ENCODE peak calls at places on chromosomes 3 and 15, in nine cellular contexts. One of them, this sample, is unnamed.

GRCh38 chr3:155032918-155033317 is 47.2 kb upstream of the MME start:
- DNase-seq in GM10248: no peak
- DNase-seq in heart left ventricle: no peak
- DNase-seq in neural progenitor cell: no peak
- DNase-seq in ascending aorta: no peak
- DNase-seq in HFF-Myc: peak
- DNase-seq in NB4: peak
- DNase-seq in GM06990: no peak
- DNase-seq in WTC11: no peak
- DNase-seq in this sample: no peak

GRCh38 chr3:53103566-53104296 is 26.5 kb downstream of the RFT1 start:
- DNase-seq in neural progenitor cell: no peak
- DNase-seq in HFF-Myc: no peak
- DNase-seq in heart left ventricle: no peak
- DNase-seq in NB4: peak
- DNase-seq in ascending aorta: no peak
- DNase-seq in WTC11: no peak
- DNase-seq in GM06990: no peak
- DNase-seq in GM10248: no peak
- DNase-seq in this sample: no peak

GRCh38 chr3:76198086-76198485 is 412.7 kb upstream of the ZNF717 start:
- DNase-seq in WTC11: peak
- DNase-seq in GM06990: no peak
- DNase-seq in neural progenitor cell: no peak
- DNase-seq in ascending aorta: no peak
- DNase-seq in heart left ventricle: no peak
- DNase-seq in NB4: no peak
- DNase-seq in GM10248: no peak
- DNase-seq in HFF-Myc: no peak
- DNase-seq in this sample: no peak

GRCh38 chr3:179446501-179446900 is 4.8 kb downstream of the GNB4 start:
- DNase-seq in neural progenitor cell: peak
- DNase-seq in heart left ventricle: no peak
- DNase-seq in GM06990: no peak
- DNase-seq in WTC11: no peak
- DNase-seq in ascending aorta: no peak
- DNase-seq in HFF-Myc: no peak
- DNase-seq in GM10248: no peak
- DNase-seq in NB4: peak
- DNase-seq in this sample: no peak

GRCh38 chr15:43190178-43190577 is 5.0 kb downstream of the CCNDBP1 start:
- DNase-seq in GM06990: no peak
- DNase-seq in WTC11: no peak
- DNase-seq in ascending aorta: no peak
- DNase-seq in NB4: no peak
- DNase-seq in GM10248: no peak
- DNase-seq in neural progenitor cell: no peak
- DNase-seq in heart left ventricle: peak
- DNase-seq in HFF-Myc: no peak
- DNase-seq in this sample: no peak

GRCh38 chr3:118943597-118943996 is 91.0 kb downstream of the IGSF11 start:
- DNase-seq in GM06990: no peak
- DNase-seq in WTC11: no peak
- DNase-seq in heart left ventricle: no peak
- DNase-seq in ascending aorta: no peak
- DNase-seq in GM10248: no peak
- DNase-seq in NB4: no peak
- DNase-seq in HFF-Myc: no peak
- DNase-seq in neural progenitor cell: no peak
- DNase-seq in this sample: no peak

GRCh38 chr15:37698679-37699078 is 235.8 kb upstream of the TMCO5A start:
- DNase-seq in GM06990: no peak
- DNase-seq in WTC11: no peak
- DNase-seq in NB4: peak
- DNase-seq in GM10248: no peak
- DNase-seq in HFF-Myc: no peak
- DNase-seq in neural progenitor cell: no peak
- DNase-seq in ascending aorta: no peak
- DNase-seq in heart left ventricle: no peak
- DNase-seq in this sample: no peak

GRCh38 chr3:127750226-127751031 is 71.9 kb downstream of the MGLL start:
- DNase-seq in ascending aorta: no peak
- DNase-seq in GM06990: peak
- DNase-seq in HFF-Myc: no peak
- DNase-seq in heart left ventricle: no peak
- DNase-seq in NB4: peak
- DNase-seq in GM10248: no peak
- DNase-seq in WTC11: no peak
- DNase-seq in neural progenitor cell: no peak
- DNase-seq in this sample: no peak

GRCh38 chr15:88482263-88482662 is 14.8 kb downstream of the MRPS11 start:
- DNase-seq in HFF-Myc: no peak
- DNase-seq in GM10248: no peak
- DNase-seq in neural progenitor cell: no peak
- DNase-seq in heart left ventricle: no peak
- DNase-seq in NB4: no peak
- DNase-seq in ascending aorta: no peak
- DNase-seq in GM06990: no peak
- DNase-seq in WTC11: no peak
- DNase-seq in this sample: no peak

GRCh38 chr3:40130721-40131120 is 178.8 kb upstream of the EIF1B start:
- DNase-seq in heart left ventricle: no peak
- DNase-seq in WTC11: no peak
- DNase-seq in ascending aorta: no peak
- DNase-seq in NB4: no peak
- DNase-seq in HFF-Myc: no peak
- DNase-seq in GM06990: no peak
- DNase-seq in neural progenitor cell: no peak
- DNase-seq in GM10248: no peak
- DNase-seq in this sample: no peak

GRCh38 chr3:70973558-70973957 is 610.0 kb downstream of the FOXP1 start:
- DNase-seq in GM10248: no peak
- DNase-seq in NB4: peak
- DNase-seq in neural progenitor cell: no peak
- DNase-seq in WTC11: no peak
- DNase-seq in HFF-Myc: no peak
- DNase-seq in heart left ventricle: no peak
- DNase-seq in ascending aorta: no peak
- DNase-seq in GM06990: no peak
- DNase-seq in this sample: no peak

GRCh38 chr15:67149859-67150824 is 84.7 kb downstream of the SMAD3 start:
- DNase-seq in GM10248: peak
- DNase-seq in HFF-Myc: peak
- DNase-seq in neural progenitor cell: peak
- DNase-seq in NB4: peak
- DNase-seq in heart left ventricle: peak
- DNase-seq in ascending aorta: peak
- DNase-seq in WTC11: peak
- DNase-seq in GM06990: no peak
- DNase-seq in this sample: peak

GRCh38 chr3:115680802-115681345 is 57.6 kb downstream of the GAP43 start:
- DNase-seq in NB4: no peak
- DNase-seq in neural progenitor cell: no peak
- DNase-seq in GM06990: no peak
- DNase-seq in GM10248: no peak
- DNase-seq in HFF-Myc: no peak
- DNase-seq in WTC11: no peak
- DNase-seq in ascending aorta: no peak
- DNase-seq in heart left ventricle: no peak
- DNase-seq in this sample: no peak

GRCh38 chr15:73341886-73342600 is 26.7 kb downstream of the HCN4 start:
- DNase-seq in GM06990: no peak
- DNase-seq in WTC11: no peak
- DNase-seq in GM10248: no peak
- DNase-seq in heart left ventricle: peak
- DNase-seq in NB4: no peak
- DNase-seq in ascending aorta: no peak
- DNase-seq in neural progenitor cell: no peak
- DNase-seq in HFF-Myc: no peak
- DNase-seq in this sample: no peak

GRCh38 chr15:70412717-70413266 is 315.1 kb upstream of the TLE3 start:
- DNase-seq in ascending aorta: no peak
- DNase-seq in NB4: no peak
- DNase-seq in GM06990: no peak
- DNase-seq in GM10248: no peak
- DNase-seq in HFF-Myc: no peak
- DNase-seq in neural progenitor cell: no peak
- DNase-seq in WTC11: no peak
- DNase-seq in heart left ventricle: no peak
- DNase-seq in this sample: no peak

GRCh38 chr3:30273304-30274072 is 332.9 kb upstream of the TGFBR2 start:
- DNase-seq in GM06990: no peak
- DNase-seq in WTC11: no peak
- DNase-seq in NB4: no peak
- DNase-seq in GM10248: no peak
- DNase-seq in HFF-Myc: no peak
- DNase-seq in neural progenitor cell: no peak
- DNase-seq in ascending aorta: no peak
- DNase-seq in heart left ventricle: no peak
- DNase-seq in this sample: no peak

GRCh38 chr3:143783856-143784370 is 64.4 kb downstream of the SLC9A9 start:
- DNase-seq in GM06990: no peak
- DNase-seq in HFF-Myc: no peak
- DNase-seq in WTC11: no peak
- DNase-seq in GM10248: no peak
- DNase-seq in neural progenitor cell: no peak
- DNase-seq in heart left ventricle: no peak
- DNase-seq in ascending aorta: no peak
- DNase-seq in NB4: no peak
- DNase-seq in this sample: no peak

GRCh38 chr3:9778102-9778501 is 8.4 kb upstream of the CAMK1 start:
- DNase-seq in heart left ventricle: no peak
- DNase-seq in NB4: peak
- DNase-seq in GM06990: no peak
- DNase-seq in HFF-Myc: no peak
- DNase-seq in neural progenitor cell: no peak
- DNase-seq in WTC11: no peak
- DNase-seq in GM10248: peak
- DNase-seq in ascending aorta: no peak
- DNase-seq in this sample: no peak

DNA sequence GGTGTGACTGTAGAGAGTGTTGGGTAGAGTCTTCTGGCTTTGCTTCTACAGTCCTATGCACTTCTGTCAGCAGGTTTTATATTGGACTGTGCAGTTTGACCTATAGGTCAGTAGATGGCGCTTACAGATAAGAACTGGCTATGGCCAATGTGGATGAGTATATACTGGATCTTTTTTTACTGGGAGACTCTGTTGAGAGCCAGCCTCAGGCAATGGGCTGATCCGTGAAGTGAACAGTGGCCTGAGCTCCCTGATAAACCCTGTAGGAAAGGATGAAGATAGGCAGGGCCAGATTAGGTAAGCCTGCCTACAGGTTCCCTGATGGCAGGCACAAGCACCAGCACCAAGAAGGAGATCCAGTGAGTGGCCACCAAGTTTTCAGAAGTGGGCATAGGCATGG is 325.9 kb upstream of the SGO1 start:
- DNase-seq in GM10248: peak
- DNase-seq in NB4: peak
- DNase-seq in WTC11: peak
- DNase-seq in HFF-Myc: peak
- DNase-seq in GM06990: no peak
- DNase-seq in neural progenitor cell: peak
- DNase-seq in ascending aorta: no peak
- DNase-seq in heart left ventricle: no peak
- DNase-seq in this sample: peak
- TF ChIP-seq CTCF in GM10248: peak
- TF ChIP-seq CTCF in NB4: peak
- TF ChIP-seq CTCF in WTC11: peak
- TF ChIP-seq CTCF in HFF-Myc: peak
- TF ChIP-seq CTCF in GM06990: peak
- TF ChIP-seq CTCF in neural progenitor cell: peak
- TF ChIP-seq CTCF in ascending aorta: peak
- TF ChIP-seq CTCF in heart left ventricle: peak
- TF ChIP-seq CTCF in this sample: peak

GRCh38 chr3:89572261-89572660 is 464.8 kb downstream of the EPHA3 start:
- DNase-seq in WTC11: no peak
- DNase-seq in NB4: no peak
- DNase-seq in ascending aorta: no peak
- DNase-seq in GM10248: no peak
- DNase-seq in HFF-Myc: no peak
- DNase-seq in neural progenitor cell: no peak
- DNase-seq in heart left ventricle: no peak
- DNase-seq in GM06990: no peak
- DNase-seq in this sample: no peak

GRCh38 chr3:89577517-89578252 is 470.3 kb downstream of the EPHA3 start:
- DNase-seq in NB4: no peak
- DNase-seq in GM10248: no peak
- DNase-seq in ascending aorta: no peak
- DNase-seq in heart left ventricle: no peak
- DNase-seq in WTC11: no peak
- DNase-seq in HFF-Myc: no peak
- DNase-seq in neural progenitor cell: no peak
- DNase-seq in GM06990: no peak
- DNase-seq in this sample: peak

GRCh38 chr3:89578253-89578529 is 470.8 kb downstream of the EPHA3 start:
- DNase-seq in NB4: no peak
- DNase-seq in GM10248: no peak
- DNase-seq in neural progenitor cell: no peak
- DNase-seq in ascending aorta: no peak
- DNase-seq in heart left ventricle: no peak
- DNase-seq in WTC11: no peak
- DNase-seq in GM06990: no peak
- DNase-seq in HFF-Myc: no peak
- DNase-seq in this sample: peak

GRCh38 chr3:89571707-89572106 is 464.3 kb downstream of the EPHA3 start:
- DNase-seq in heart left ventricle: peak
- DNase-seq in neural progenitor cell: no peak
- DNase-seq in GM10248: no peak
- DNase-seq in HFF-Myc: no peak
- DNase-seq in NB4: no peak
- DNase-seq in GM06990: no peak
- DNase-seq in ascending aorta: no peak
- DNase-seq in WTC11: no peak
- DNase-seq in this sample: no peak

GRCh38 chr3:89576417-89576816 is 469.0 kb downstream of the EPHA3 start:
- DNase-seq in GM06990: no peak
- DNase-seq in HFF-Myc: no peak
- DNase-seq in GM10248: no peak
- DNase-seq in heart left ventricle: no peak
- DNase-seq in ascending aorta: no peak
- DNase-seq in neural progenitor cell: no peak
- DNase-seq in WTC11: no peak
- DNase-seq in NB4: no peak
- DNase-seq in this sample: no peak
- TF ChIP-seq CTCF in GM06990: no peak
- TF ChIP-seq CTCF in HFF-Myc: no peak
- TF ChIP-seq CTCF in GM10248: no peak
- TF ChIP-seq CTCF in heart left ventricle: no peak
- TF ChIP-seq CTCF in ascending aorta: no peak
- TF ChIP-seq CTCF in neural progenitor cell: no peak
- TF ChIP-seq CTCF in WTC11: no peak
- TF ChIP-seq CTCF in NB4: no peak
- TF ChIP-seq CTCF in this sample: no peak

GRCh38 chr3:111299070-111299672 is 227.6 kb downstream of the NECTIN3 start:
- DNase-seq in GM06990: no peak
- DNase-seq in WTC11: no peak
- DNase-seq in HFF-Myc: peak
- DNase-seq in neural progenitor cell: peak
- DNase-seq in GM10248: no peak
- DNase-seq in NB4: no peak
- DNase-seq in heart left ventricle: no peak
- DNase-seq in ascending aorta: no peak
- DNase-seq in this sample: no peak
- TF ChIP-seq CTCF in GM06990: peak
- TF ChIP-seq CTCF in WTC11: no peak
- TF ChIP-seq CTCF in HFF-Myc: no peak
- TF ChIP-seq CTCF in neural progenitor cell: peak
- TF ChIP-seq CTCF in GM10248: no peak
- TF ChIP-seq CTCF in NB4: no peak
- TF ChIP-seq CTCF in heart left ventricle: no peak
- TF ChIP-seq CTCF in ascending aorta: no peak
- TF ChIP-seq CTCF in this sample: peak

GRCh38 chr15:26866298-26867198 is at the start of gene GABRA5:
- DNase-seq in GM10248: no peak
- DNase-seq in HFF-Myc: no peak
- DNase-seq in WTC11: peak
- DNase-seq in heart left ventricle: peak
- DNase-seq in ascending aorta: no peak
- DNase-seq in NB4: no peak
- DNase-seq in GM06990: no peak
- DNase-seq in neural progenitor cell: peak
- DNase-seq in this sample: peak
- TF ChIP-seq CTCF in GM10248: no peak
- TF ChIP-seq CTCF in HFF-Myc: peak
- TF ChIP-seq CTCF in WTC11: no peak
- TF ChIP-seq CTCF in heart left ventricle: peak
- TF ChIP-seq CTCF in ascending aorta: no peak
- TF ChIP-seq CTCF in NB4: no peak
- TF ChIP-seq CTCF in GM06990: no peak
- TF ChIP-seq CTCF in neural progenitor cell: peak
- TF ChIP-seq CTCF in this sample: no peak

This sample was measured in nephron progenitor cell.